ENCODE peak calls at places on chromosomes 13 and 19, in seven cellular contexts. One of them, this sample, is unnamed.

GRCh38 chr19:10587839-10588150 is 683 bp upstream of the AP1M2 start:
- DNase-seq in heart right ventricle: no peak
- DNase-seq in KG1: no peak
- DNase-seq in stimulated activated CD4-positive, alpha-beta T cell treated with anti-CD3 and anti-CD28 coated beads, Interleukin-12 subunit alpha, Interleukin-12 subunit beta, amount 100 ng/mL, for 4 hours: no peak
- DNase-seq in endothelial cell: no peak
- DNase-seq in NCI-H774: no peak
- DNase-seq in RWPE1: no peak
- DNase-seq in this sample: no peak

GRCh38 chr13:74015137-74015536 is 119.1 kb downstream of the KLF12 start:
- DNase-seq in stimulated activated CD4-positive, alpha-beta T cell treated with anti-CD3 and anti-CD28 coated beads, Interleukin-12 subunit alpha, Interleukin-12 subunit beta, amount 100 ng/mL, for 4 hours: no peak
- DNase-seq in NCI-H774: no peak
- DNase-seq in endothelial cell: no peak
- DNase-seq in RWPE1: peak; percentile 5
- DNase-seq in heart right ventricle: no peak
- DNase-seq in KG1: no peak
- DNase-seq in this sample: no peak

GRCh38 chr19:51396175-51396574 is 5.8 kb upstream of the C19orf84 start:
- DNase-seq in heart right ventricle: no peak
- DNase-seq in RWPE1: no peak
- DNase-seq in NCI-H774: no peak
- DNase-seq in endothelial cell: no peak
- DNase-seq in stimulated activated CD4-positive, alpha-beta T cell treated with anti-CD3 and anti-CD28 coated beads, Interleukin-12 subunit alpha, Interleukin-12 subunit beta, amount 100 ng/mL, for 4 hours: no peak
- DNase-seq in KG1: no peak
- DNase-seq in this sample: no peak

GRCh38 chr13:51715613-51716012 is 88.3 kb downstream of the DHRS12 start:
- DNase-seq in KG1: no peak
- DNase-seq in heart right ventricle: no peak
- DNase-seq in stimulated activated CD4-positive, alpha-beta T cell treated with anti-CD3 and anti-CD28 coated beads, Interleukin-12 subunit alpha, Interleukin-12 subunit beta, amount 100 ng/mL, for 4 hours: no peak
- DNase-seq in NCI-H774: no peak
- DNase-seq in endothelial cell: no peak
- DNase-seq in RWPE1: no peak
- DNase-seq in this sample: no peak

GRCh38 chr19:43527860-43528622 is 1.0 kb upstream of the ETHE1 start:
- DNase-seq in KG1: no peak
- DNase-seq in NCI-H774: peak; percentile 48
- DNase-seq in stimulated activated CD4-positive, alpha-beta T cell treated with anti-CD3 and anti-CD28 coated beads, Interleukin-12 subunit alpha, Interleukin-12 subunit beta, amount 100 ng/mL, for 4 hours: no peak
- DNase-seq in heart right ventricle: no peak
- DNase-seq in RWPE1: no peak
- DNase-seq in endothelial cell: no peak
- DNase-seq in this sample: no peak

GRCh38 chr13:64817721-64818120 is 2412.4 kb downstream of the PCDH9 start:
- DNase-seq in stimulated activated CD4-positive, alpha-beta T cell treated with anti-CD3 and anti-CD28 coated beads, Interleukin-12 subunit alpha, Interleukin-12 subunit beta, amount 100 ng/mL, for 4 hours: no peak
- DNase-seq in heart right ventricle: no peak
- DNase-seq in KG1: no peak
- DNase-seq in endothelial cell: no peak
- DNase-seq in RWPE1: no peak
- DNase-seq in NCI-H774: no peak
- DNase-seq in this sample: no peak

GRCh38 chr13:64925284-64925683 is 2304.9 kb downstream of the PCDH9 start:
- DNase-seq in heart right ventricle: no peak
- DNase-seq in KG1: no peak
- DNase-seq in NCI-H774: no peak
- DNase-seq in RWPE1: no peak
- DNase-seq in endothelial cell: peak; percentile 55
- DNase-seq in stimulated activated CD4-positive, alpha-beta T cell treated with anti-CD3 and anti-CD28 coated beads, Interleukin-12 subunit alpha, Interleukin-12 subunit beta, amount 100 ng/mL, for 4 hours: no peak
- DNase-seq in this sample: no peak

GRCh38 chr13:113881614-113882265 is 17.9 kb upstream of the GAS6 start:
- DNase-seq in heart right ventricle: no peak
- DNase-seq in endothelial cell: no peak
- DNase-seq in KG1: no peak
- DNase-seq in stimulated activated CD4-positive, alpha-beta T cell treated with anti-CD3 and anti-CD28 coated beads, Interleukin-12 subunit alpha, Interleukin-12 subunit beta, amount 100 ng/mL, for 4 hours: no peak
- DNase-seq in NCI-H774: no peak
- DNase-seq in RWPE1: no peak
- DNase-seq in this sample: no peak

GRCh38 chr13:33138441-33138840 is 122.2 kb downstream of the KL start:
- DNase-seq in RWPE1: no peak
- DNase-seq in stimulated activated CD4-positive, alpha-beta T cell treated with anti-CD3 and anti-CD28 coated beads, Interleukin-12 subunit alpha, Interleukin-12 subunit beta, amount 100 ng/mL, for 4 hours: no peak
- DNase-seq in heart right ventricle: no peak
- DNase-seq in endothelial cell: no peak
- DNase-seq in NCI-H774: no peak
- DNase-seq in KG1: no peak
- DNase-seq in this sample: no peak

GRCh38 chr13:45361596-45362206 is 20.7 kb upstream of the TPT1 start:
- DNase-seq in endothelial cell: no peak
- DNase-seq in NCI-H774: no peak
- DNase-seq in heart right ventricle: no peak
- DNase-seq in stimulated activated CD4-positive, alpha-beta T cell treated with anti-CD3 and anti-CD28 coated beads, Interleukin-12 subunit alpha, Interleukin-12 subunit beta, amount 100 ng/mL, for 4 hours: no peak
- DNase-seq in RWPE1: peak; percentile 87
- DNase-seq in KG1: no peak
- DNase-seq in this sample: no peak

GRCh38 chr13:34810996-34811395 is 131.1 kb upstream of the NBEA start:
- DNase-seq in heart right ventricle: no peak
- DNase-seq in stimulated activated CD4-positive, alpha-beta T cell treated with anti-CD3 and anti-CD28 coated beads, Interleukin-12 subunit alpha, Interleukin-12 subunit beta, amount 100 ng/mL, for 4 hours: no peak
- DNase-seq in endothelial cell: no peak
- DNase-seq in RWPE1: no peak
- DNase-seq in KG1: no peak
- DNase-seq in NCI-H774: no peak
- DNase-seq in this sample: no peak

GRCh38 chr19:29771708-29772415 is 39.9 kb upstream of the CCNE1 start:
- DNase-seq in stimulated activated CD4-positive, alpha-beta T cell treated with anti-CD3 and anti-CD28 coated beads, Interleukin-12 subunit alpha, Interleukin-12 subunit beta, amount 100 ng/mL, for 4 hours: peak; percentile 10
- DNase-seq in KG1: no peak
- DNase-seq in NCI-H774: no peak
- DNase-seq in heart right ventricle: peak; percentile 38
- DNase-seq in RWPE1: peak; percentile 63
- DNase-seq in endothelial cell: peak; percentile 73
- DNase-seq in this sample: peak; percentile 81

GRCh38 chr19:29966594-29967249 is 24.7 kb downstream of the URI1 start:
- DNase-seq in heart right ventricle: no peak
- DNase-seq in RWPE1: no peak
- DNase-seq in endothelial cell: no peak
- DNase-seq in NCI-H774: no peak
- DNase-seq in stimulated activated CD4-positive, alpha-beta T cell treated with anti-CD3 and anti-CD28 coated beads, Interleukin-12 subunit alpha, Interleukin-12 subunit beta, amount 100 ng/mL, for 4 hours: no peak
- DNase-seq in KG1: no peak
- DNase-seq in this sample: peak; percentile 42

GRCh38 chr13:68927387-68928026 is 1180.1 kb upstream of the ATXN8OS start:
- DNase-seq in stimulated activated CD4-positive, alpha-beta T cell treated with anti-CD3 and anti-CD28 coated beads, Interleukin-12 subunit alpha, Interleukin-12 subunit beta, amount 100 ng/mL, for 4 hours: no peak
- DNase-seq in heart right ventricle: no peak
- DNase-seq in KG1: no peak
- DNase-seq in NCI-H774: no peak
- DNase-seq in RWPE1: peak; percentile 1
- DNase-seq in endothelial cell: peak; percentile 44
- DNase-seq in this sample: peak; percentile 10

GRCh38 chr19:18503971-18504885 is 17.6 kb downstream of the ELL start:
- DNase-seq in heart right ventricle: no peak
- DNase-seq in stimulated activated CD4-positive, alpha-beta T cell treated with anti-CD3 and anti-CD28 coated beads, Interleukin-12 subunit alpha, Interleukin-12 subunit beta, amount 100 ng/mL, for 4 hours: no peak
- DNase-seq in RWPE1: no peak
- DNase-seq in KG1: no peak
- DNase-seq in endothelial cell: no peak
- DNase-seq in NCI-H774: no peak
- DNase-seq in this sample: peak; percentile 73

GRCh38 chr19:18109731-18110671 is 12.4 kb downstream of the MAST3 start:
- DNase-seq in stimulated activated CD4-positive, alpha-beta T cell treated with anti-CD3 and anti-CD28 coated beads, Interleukin-12 subunit alpha, Interleukin-12 subunit beta, amount 100 ng/mL, for 4 hours: peak; percentile 60
- DNase-seq in NCI-H774: peak; percentile 14
- DNase-seq in heart right ventricle: peak; percentile 69
- DNase-seq in endothelial cell: no peak
- DNase-seq in RWPE1: no peak
- DNase-seq in KG1: no peak
- DNase-seq in this sample: no peak

GRCh38 chr13:73079359-73079758 is 20.6 kb downstream of the KLF5 start:
- DNase-seq in KG1: no peak
- DNase-seq in RWPE1: no peak
- DNase-seq in NCI-H774: no peak
- DNase-seq in endothelial cell: no peak
- DNase-seq in heart right ventricle: no peak
- DNase-seq in stimulated activated CD4-positive, alpha-beta T cell treated with anti-CD3 and anti-CD28 coated beads, Interleukin-12 subunit alpha, Interleukin-12 subunit beta, amount 100 ng/mL, for 4 hours: no peak
- DNase-seq in this sample: no peak

GRCh38 chr13:26707122-26708006 is 53.2 kb downstream of the GPR12 start:
- DNase-seq in KG1: peak; percentile 28
- DNase-seq in RWPE1: peak; percentile 49
- DNase-seq in NCI-H774: peak; percentile 0
- DNase-seq in stimulated activated CD4-positive, alpha-beta T cell treated with anti-CD3 and anti-CD28 coated beads, Interleukin-12 subunit alpha, Interleukin-12 subunit beta, amount 100 ng/mL, for 4 hours: no peak
- DNase-seq in heart right ventricle: no peak
- DNase-seq in endothelial cell: peak; percentile 69
- DNase-seq in this sample: peak; percentile 79

GRCh38 chr13:66972659-66973058 is 257.5 kb downstream of the PCDH9 start:
- DNase-seq in KG1: no peak
- DNase-seq in NCI-H774: no peak
- DNase-seq in stimulated activated CD4-positive, alpha-beta T cell treated with anti-CD3 and anti-CD28 coated beads, Interleukin-12 subunit alpha, Interleukin-12 subunit beta, amount 100 ng/mL, for 4 hours: no peak
- DNase-seq in endothelial cell: no peak
- DNase-seq in RWPE1: no peak
- DNase-seq in heart right ventricle: no peak
- DNase-seq in this sample: no peak

GRCh38 chr13:30832845-30833332 is 73.2 kb upstream of the MEDAG start:
- DNase-seq in stimulated activated CD4-positive, alpha-beta T cell treated with anti-CD3 and anti-CD28 coated beads, Interleukin-12 subunit alpha, Interleukin-12 subunit beta, amount 100 ng/mL, for 4 hours: peak; percentile 23
- DNase-seq in RWPE1: peak; percentile 77
- DNase-seq in heart right ventricle: peak; percentile 44
- DNase-seq in KG1: no peak
- DNase-seq in NCI-H774: peak; percentile 51
- DNase-seq in endothelial cell: no peak
- DNase-seq in this sample: peak; percentile 47

GRCh38 chr19:50184196-50184595 is 19.2 kb upstream of the MYH14 start:
- DNase-seq in KG1: no peak
- DNase-seq in endothelial cell: no peak
- DNase-seq in NCI-H774: peak; percentile 40
- DNase-seq in stimulated activated CD4-positive, alpha-beta T cell treated with anti-CD3 and anti-CD28 coated beads, Interleukin-12 subunit alpha, Interleukin-12 subunit beta, amount 100 ng/mL, for 4 hours: no peak
- DNase-seq in RWPE1: no peak
- DNase-seq in heart right ventricle: no peak
- DNase-seq in this sample: no peak

GRCh38 chr13:41589434-41589833 is 132.1 kb downstream of the RGCC start:
- DNase-seq in heart right ventricle: no peak
- DNase-seq in RWPE1: no peak
- DNase-seq in stimulated activated CD4-positive, alpha-beta T cell treated with anti-CD3 and anti-CD28 coated beads, Interleukin-12 subunit alpha, Interleukin-12 subunit beta, amount 100 ng/mL, for 4 hours: no peak
- DNase-seq in KG1: no peak
- DNase-seq in endothelial cell: no peak
- DNase-seq in NCI-H774: no peak
- DNase-seq in this sample: no peak

GRCh38 chr19:3398114-3398899 is 31.9 kb downstream of the NFIC start:
- DNase-seq in stimulated activated CD4-positive, alpha-beta T cell treated with anti-CD3 and anti-CD28 coated beads, Interleukin-12 subunit alpha, Interleukin-12 subunit beta, amount 100 ng/mL, for 4 hours: no peak
- DNase-seq in endothelial cell: no peak
- DNase-seq in RWPE1: no peak
- DNase-seq in heart right ventricle: peak; percentile 77
- DNase-seq in KG1: no peak
- DNase-seq in NCI-H774: no peak
- DNase-seq in this sample: peak; percentile 93

GRCh38 chr13:37995052-37995451 is 125.5 kb upstream of the TRPC4 start:
- DNase-seq in NCI-H774: peak; percentile 63
- DNase-seq in endothelial cell: peak; percentile 17
- DNase-seq in RWPE1: no peak
- DNase-seq in heart right ventricle: no peak
- DNase-seq in KG1: no peak
- DNase-seq in stimulated activated CD4-positive, alpha-beta T cell treated with anti-CD3 and anti-CD28 coated beads, Interleukin-12 subunit alpha, Interleukin-12 subunit beta, amount 100 ng/mL, for 4 hours: no peak
- DNase-seq in this sample: no peak

GRCh38 chr19:6580313-6580712 is 10.6 kb downstream of the CD70 start:
- DNase-seq in heart right ventricle: no peak
- DNase-seq in stimulated activated CD4-positive, alpha-beta T cell treated with anti-CD3 and anti-CD28 coated beads, Interleukin-12 subunit alpha, Interleukin-12 subunit beta, amount 100 ng/mL, for 4 hours: no peak
- DNase-seq in endothelial cell: no peak
- DNase-seq in RWPE1: peak; percentile 80
- DNase-seq in NCI-H774: no peak
- DNase-seq in KG1: no peak
- DNase-seq in this sample: no peak

GRCh38 chr19:18850560-18851375 is 19.0 kb downstream of the UPF1 start:
- DNase-seq in RWPE1: no peak
- DNase-seq in heart right ventricle: no peak
- DNase-seq in NCI-H774: no peak
- DNase-seq in stimulated activated CD4-positive, alpha-beta T cell treated with anti-CD3 and anti-CD28 coated beads, Interleukin-12 subunit alpha, Interleukin-12 subunit beta, amount 100 ng/mL, for 4 hours: no peak
- DNase-seq in endothelial cell: no peak
- DNase-seq in KG1: no peak
- DNase-seq in this sample: no peak

This sample was measured in G401.